ENCODE peak calls at places on chromosomes 1 and 21, in ten cellular contexts. I is GDM1; A is stimulated activated CD4-positive, alpha-beta T cell treated with anti-CD3 and anti-CD28 coated beads, TNF-alpha, amount 100 ng/mL, for 48 hours; E is stromal cell of bone marrow; Y is AG04450; S is iris pigment epithelial cell; C is effector memory CD8-positive, alpha-beta T cell; G is ascending aorta; P is GM18507; B is nephron progenitor cell. M is an unnamed sample.

GRCh38 chr1:63362578-63362977 is 4.8 kb upstream of the ALG6 start:
- DNase-seq in E (no peak), A (no peak), S (no peak), B (no peak), Y (no peak), P (no peak), C (no peak), G (no peak), I (no peak), M (no peak)

GRCh38 chr1:222754386-222755139 is 17.6 kb downstream of the FAM177B start:
- DNase-seq in C (no peak), A (no peak), I (no peak), G (peak), P (no peak), E (peak), S (peak), Y (peak), B (no peak), M (no peak)

GRCh38 chr1:39886757-39887231 is 3.5 kb upstream of the TRIT1 start:
- DNase-seq in Y (no peak), S (no peak), E (no peak), P (no peak), G (no peak), A (no peak), B (no peak), I (no peak), C (no peak), M (peak)

GRCh38 chr1:94819945-94820746 is at the start of gene SLC44A3:
- DNase-seq in S (peak), B (peak), A (no peak), I (no peak), C (no peak), G (peak), P (no peak), Y (no peak), E (no peak), M (peak)

GRCh38 chr1:189513091-189513490 is 964.6 kb downstream of the BRINP3 start:
- DNase-seq in S (no peak), I (no peak), P (no peak), G (no peak), B (no peak), E (no peak), C (no peak), A (no peak), Y (no peak), M (no peak)

GRCh38 chr1:110211503-110212164 is 1.5 kb downstream of the KCNC4 start:
- DNase-seq in I (no peak), A (no peak), P (no peak), Y (no peak), S (no peak), C (peak), E (no peak), B (peak), G (no peak), M (no peak)

GRCh38 chr1:212916395-212917133 is 33.8 kb upstream of the VASH2 start:
- DNase-seq in P (no peak), I (peak), B (peak), S (peak), A (no peak), G (no peak), C (no peak), E (no peak), Y (no peak), M (peak)

GRCh38 chr1:25897754-25898153 is 8.5 kb downstream of the STMN1 start:
- DNase-seq in Y (no peak), E (no peak), P (no peak), B (no peak), S (no peak), I (no peak), A (no peak), C (no peak), G (no peak), M (no peak)

GRCh38 chr1:100510441-100510840 is 27.5 kb upstream of the GPR88 start:
- DNase-seq in P (no peak), G (no peak), Y (no peak), A (no peak), I (peak), S (no peak), C (no peak), B (no peak), E (no peak), M (no peak)

GRCh38 chr1:154353460-154353904 is 28.2 kb downstream of the ATP8B2 start:
- DNase-seq in Y (no peak), A (no peak), I (peak), P (no peak), G (peak), B (no peak), S (peak), C (no peak), E (peak), M (no peak)

GRCh38 chr21:41812679-41813078 is 45.8 kb upstream of the RIPK4 start:
- DNase-seq in E (no peak), C (no peak), S (no peak), P (no peak), B (no peak), Y (no peak), A (no peak), G (no peak), I (no peak), M (no peak)